ENCODE peak calls at places on chromosomes 1 and 21, in eight cellular contexts. L, H, I, Y, N, O, V and F are unnamed samples.

GRCh38 chr21:38958940-38959685 is 153.4 kb downstream of the ETS2 start:
- DNase-seq in L (peak), H (no peak), I (no peak), Y (no peak), N (no peak), O (no peak), V (no peak), F (no peak)

GRCh38 chr1:107683198-107683657 is 281.8 kb downstream of the VAV3 start:
- DNase-seq in L (peak), H (no peak), I (no peak), Y (no peak), N (no peak), O (no peak), V (no peak), F (no peak)

GRCh38 chr21:15549671-15550070 is 180.1 kb upstream of the USP25 start:
- DNase-seq in L (peak), H (no peak), I (no peak), Y (no peak), N (no peak), O (no peak), V (no peak), F (no peak)

GRCh38 chr1:23791434-23792047 is 596 bp downstream of the LYPLA2 start:
- DNase-seq in L (peak), H (no peak), I (no peak), Y (peak), N (no peak), O (no peak), V (peak), F (no peak)

GRCh38 chr1:224381880-224382548 is 25.3 kb downstream of the CNIH4 start:
- DNase-seq in L (no peak), H (no peak), I (no peak), Y (no peak), N (no peak), O (no peak), V (no peak), F (no peak)

GRCh38 chr1:18776777-18777176 is 82.7 kb downstream of the TAS1R2 start:
- DNase-seq in L (no peak), H (no peak), I (no peak), Y (no peak), N (no peak), O (no peak), V (no peak), F (no peak)

GRCh38 chr1:151905070-151905442 is 4.3 kb downstream of the THEM4 start:
- DNase-seq in L (no peak), H (no peak), I (no peak), Y (peak), N (peak), O (peak), V (no peak), F (no peak)

GRCh38 chr1:235588916-235589515 is 60.6 kb downstream of the GNG4 start:
- DNase-seq in L (peak), H (no peak), I (no peak), Y (no peak), N (no peak), O (no peak), V (peak), F (no peak)

GRCh38 chr1:24027838-24028468 is 47.8 kb upstream of the SRSF10 start:
- DNase-seq in L (peak), H (no peak), I (no peak), Y (peak), N (no peak), O (no peak), V (no peak), F (no peak)

GRCh38 chr1:160406131-160406968 is 6.0 kb downstream of the VANGL2 start:
- DNase-seq in L (no peak), H (no peak), I (no peak), Y (no peak), N (no peak), O (no peak), V (peak), F (no peak)

GRCh38 chr1:173871091-173871490 is 2.9 kb downstream of the ZBTB37 start:
- DNase-seq in L (no peak), H (no peak), I (no peak), Y (no peak), N (no peak), O (no peak), V (no peak), F (no peak)

GRCh38 chr1:27668808-27669723 is 2.9 kb downstream of the IFI6 start:
- DNase-seq in L (peak), H (peak), I (peak), Y (peak), N (peak), O (peak), V (peak), F (peak)

GRCh38 chr1:111241797-111242196 is 14.3 kb downstream of the CHI3L2 start:
- DNase-seq in L (no peak), H (no peak), I (no peak), Y (no peak), N (no peak), O (no peak), V (no peak), F (no peak)

GRCh38 chr1:45306319-45306718 is 20.4 kb upstream of the HPDL start:
- DNase-seq in L (no peak), H (no peak), I (no peak), Y (no peak), N (no peak), O (no peak), V (peak), F (no peak)

GRCh38 chr1:113975211-113975895 is 3.9 kb upstream of the OLFML3 start:
- DNase-seq in L (no peak), H (no peak), I (no peak), Y (no peak), N (no peak), O (no peak), V (no peak), F (no peak)

GRCh38 chr1:39110325-39110851 is 84.2 kb downstream of the NDUFS5 start:
- DNase-seq in L (no peak), H (no peak), I (no peak), Y (no peak), N (no peak), O (no peak), V (no peak), F (no peak)

GRCh38 chr1:180269848-180270766 is 40.0 kb downstream of the LHX4 start:
- DNase-seq in L (no peak), H (no peak), I (no peak), Y (peak), N (no peak), O (no peak), V (peak), F (no peak)

GRCh38 chr1:1344672-1345361 is 4.4 kb downstream of the DVL1 start:
- DNase-seq in L (peak), H (no peak), I (no peak), Y (peak), N (no peak), O (no peak), V (no peak), F (no peak)